ENCODE peak calls at places on chromosomes 4 and X, in five cellular contexts. M, Z, L, Y and Q are unnamed samples.
A peak's percentile ranks its signal among the peaks of the same experiment; 100 is the strongest.

GRCh38 chr4:134470544-134470943 is 269.0 kb upstream of the PABPC4L start:
- DNase-seq in Y (no peak), L (no peak), Z (peak; percentile 42), M (peak; percentile 35), Q (peak; percentile 22)

GRCh38 chrX:129981207-129981553 is 1.3 kb upstream of the BCORL1 start:
- DNase-seq in Y (no peak), M (no peak), L (no peak), Z (no peak), Q (no peak)

GRCh38 chr4:3471098-3471760 is 8.1 kb downstream of the DOK7 start:
- DNase-seq in Y (peak; percentile 22), M (no peak), L (no peak), Z (peak; percentile 1), Q (no peak)

GRCh38 chrX:96715412-96715940 is 30.8 kb downstream of the DIAPH2 start:
- DNase-seq in L (no peak), Y (no peak), Z (no peak), M (no peak), Q (no peak)

GRCh38 chrX:40514376-40514775 is 66.4 kb upstream of the ATP6AP2 start:
- DNase-seq in Z (no peak), L (no peak), M (no peak), Y (no peak), Q (no peak)

GRCh38 chrX:105837227-105837626 is 14.9 kb downstream of the NRK start:
- DNase-seq in Y (peak; percentile 60), Z (peak; percentile 2), L (no peak), M (no peak), Q (no peak)

GRCh38 chr4:6953751-6954380 is 44.2 kb downstream of the TBC1D14 start:
- DNase-seq in M (no peak), Y (peak; percentile 88), Z (peak; percentile 85), L (no peak), Q (peak; percentile 91)

GRCh38 chr4:89212666-89213381 is 94.8 kb downstream of the GPRIN3 start:
- DNase-seq in Y (no peak), Z (no peak), M (no peak), L (no peak), Q (no peak)

GRCh38 chr4:89303177-89303576 is 4.4 kb downstream of the GPRIN3 start:
- DNase-seq in Z (no peak), L (no peak), Y (peak; percentile 35), M (no peak), Q (peak; percentile 52)

GRCh38 chrX:148915474-148915873 is 415.1 kb downstream of the AFF2 start:
- DNase-seq in M (no peak), Y (no peak), Z (no peak), L (no peak), Q (no peak)

GRCh38 chrX:140701480-140701879 is 8.1 kb upstream of the LINC00632 start:
- DNase-seq in Z (no peak), L (no peak), Y (no peak), M (no peak), Q (no peak)

GRCh38 chrX:79096339-79096638 is 48.2 kb upstream of the GPR174 start:
- DNase-seq in Y (no peak), Z (no peak), M (no peak), L (no peak), Q (no peak)

GRCh38 chr4:98546910-98547544 is 111.4 kb downstream of the TSPAN5 start:
- DNase-seq in Z (peak; percentile 44), Y (peak; percentile 46), L (no peak), M (no peak), Q (no peak)

GRCh38 chrX:103846395-103846794 is 14.3 kb upstream of the RAB9B start:
- DNase-seq in Y (no peak), M (no peak), Z (no peak), L (no peak), Q (no peak)

GRCh38 chr4:160319221-160319867 is 1216.5 kb downstream of the RAPGEF2 start:
- DNase-seq in Y (no peak), Z (no peak), L (no peak), M (peak; percentile 37), Q (no peak)

GRCh38 chrX:43141885-43142284 is 363.9 kb upstream of the PPP1R2C start:
- DNase-seq in L (no peak), M (peak; percentile 29), Z (no peak), Y (no peak), Q (no peak)

GRCh38 chr4:34644716-34645115 is 1599.6 kb downstream of the ARAP2 start:
- DNase-seq in Y (no peak), M (no peak), L (no peak), Z (no peak), Q (no peak)

GRCh38 chrX:50903387-50904027 is 7.0 kb upstream of the BMP15 start:
- DNase-seq in M (peak; percentile 2), Y (no peak), Z (peak; percentile 66), L (peak; percentile 16), Q (no peak)

GRCh38 chr4:5892321-5893012 is 419 bp downstream of the CRMP1 start:
- DNase-seq in M (peak; percentile 19), L (no peak), Z (peak; percentile 34), Y (no peak), Q (no peak)

GRCh38 chrX:20988118-20988517 is 386.1 kb upstream of the CNKSR2 start:
- DNase-seq in M (no peak), L (no peak), Z (no peak), Y (no peak), Q (no peak)

GRCh38 chr4:30828290-30828926 is 108.2 kb downstream of the PCDH7 start:
- DNase-seq in M (no peak), Z (no peak), L (no peak), Y (no peak), Q (no peak)

GRCh38 chr4:499563-499962 is 553 bp downstream of the PIGG start:
- DNase-seq in L (no peak), Z (peak; percentile 15), M (no peak), Y (no peak), Q (no peak)

GRCh38 chr4:150986085-150986484 is 29.0 kb downstream of the LRBA start:
- DNase-seq in L (peak; percentile 55), Z (no peak), M (no peak), Y (no peak), Q (no peak)

GRCh38 chr4:80103615-80104014 is 30.6 kb upstream of the ANTXR2 start:
- DNase-seq in Z (no peak), Y (no peak), L (no peak), M (no peak), Q (no peak)

GRCh38 chrX:152926923-152927322 is 29.1 kb downstream of the ZNF185 start:
- DNase-seq in Z (no peak), M (no peak), L (no peak), Y (no peak), Q (no peak)

GRCh38 chr4:150673793-150674192 is 91.8 kb downstream of the MAB21L2 start:
- DNase-seq in Z (no peak), Y (no peak), M (no peak), L (no peak), Q (no peak)

GRCh38 chr4:27217261-27217769 is 356.7 kb downstream of the STIM2 start:
- DNase-seq in Y (no peak), L (no peak), M (no peak), Z (no peak), Q (no peak)

GRCh38 chr4:77852892-77853495 is 9.6 kb upstream of the MRPL1 start:
- DNase-seq in Z (no peak), L (peak; percentile 70), Y (no peak), M (no peak), Q (peak; percentile 39)

GRCh38 chr4:72997409-72997808 is 72.1 kb downstream of the COX18 start:
- DNase-seq in Z (no peak), Y (no peak), L (no peak), M (no peak), Q (no peak)

GRCh38 chrX:150980186-150980585 is 2.9 kb upstream of the HMGB3 start:
- DNase-seq in Z (no peak), M (no peak), L (no peak), Y (no peak), Q (no peak)

GRCh38 chrX:132636080-132636479 is 147.2 kb upstream of the MBNL3 start:
- DNase-seq in L (no peak), Z (no peak), M (no peak), Y (no peak), Q (no peak)

GRCh38 chr4:182478475-182478874 is 235.3 kb downstream of the TENM3 start:
- DNase-seq in L (no peak), Z (peak; percentile 76), Y (no peak), M (peak; percentile 34), Q (no peak)